ENCODE peak calls at places on chromosomes 2 and 18, in four cellular contexts. F is H1, J is K562, O is HepG2. E is an unnamed sample.

GRCh38 chr2:168970860-168971650 is 60.1 kb downstream of the ABCB11 start:
- DNase-seq in F (no peak), J (no peak), O (no peak), E (no peak)

GRCh38 chr2:146806295-146807005 is 1038.4 kb upstream of the ACVR2A start:
- DNase-seq in F (no peak), J (no peak), O (no peak), E (no peak)

GRCh38 chr2:64391459-64391858 is 62.5 kb upstream of the LGALSL start:
- DNase-seq in F (no peak), J (peak; percentile 53), O (no peak), E (no peak)

GRCh38 chr18:28606686-28607085 is 429.8 kb upstream of the CDH2 start:
- DNase-seq in F (no peak), J (no peak), O (no peak), E (no peak)

GRCh38 chr2:99682280-99683060 is 192.7 kb upstream of the REV1 start:
- DNase-seq in F (no peak), J (no peak), O (no peak), E (no peak)

GRCh38 chr2:230582851-230583283 is 129.8 kb upstream of the CAB39 start:
- DNase-seq in F (no peak), J (no peak), O (no peak), E (no peak)

GRCh38 chr2:239990966-239991365 is 34.2 kb downstream of the NDUFA10 start:
- DNase-seq in F (no peak), J (no peak), O (no peak), E (no peak)

GRCh38 chr2:128442891-128443302 is 124.2 kb upstream of the HS6ST1 start:
- DNase-seq in F (no peak), J (peak; percentile 19), O (no peak), E (no peak)

GRCh38 chr2:84969511-84970265 is 1.3 kb upstream of the KCMF1 start:
- DNase-seq in F (no peak), J (no peak), O (no peak), E (no peak)

GRCh38 chr2:121884515-121884915 is 129.1 kb downstream of the TSN start:
- DNase-seq in F (no peak), J (no peak), O (no peak), E (no peak)

GRCh38 chr2:197137234-197137633 is 173.3 kb downstream of the ANKRD44 start:
- DNase-seq in F (no peak), J (no peak), O (no peak), E (no peak)

GRCh38 chr2:153939124-153939796 is 67.5 kb downstream of the GALNT13 start:
- DNase-seq in F (no peak), J (no peak), O (no peak), E (no peak)

GRCh38 chr2:128599700-128600099 is 281.0 kb upstream of the HS6ST1 start:
- DNase-seq in F (no peak), J (no peak), O (no peak), E (no peak)

GRCh38 chr2:136257893-136258292 is 139.9 kb upstream of the CXCR4 start:
- DNase-seq in F (no peak), J (no peak), O (no peak), E (no peak)

GRCh38 chr2:84899181-84899580 is 6.3 kb upstream of the TMSB10 start:
- DNase-seq in F (no peak), J (no peak), O (no peak), E (no peak)

GRCh38 chr2:240714747-240715725 is 23.4 kb downstream of the AQP12A start:
- DNase-seq in F (no peak), J (no peak), O (no peak), E (no peak)

GRCh38 chr2:179106342-179107178 is 56.6 kb upstream of the CCDC141 start:
- DNase-seq in F (no peak), J (peak; percentile 44), O (peak; percentile 83), E (peak; percentile 5)

GRCh38 chr2:44955593-44956449 is 14.3 kb downstream of the SIX3 start:
- DNase-seq in F (no peak), J (peak; percentile 75), O (peak; percentile 50), E (peak; percentile 79)

GRCh38 chr18:35432565-35433001 is 55.4 kb upstream of the ZNF396 start:
- DNase-seq in F (no peak), J (no peak), O (no peak), E (no peak)

GRCh38 chr2:209236369-209236768 is 187.5 kb upstream of the MAP2 start:
- DNase-seq in F (no peak), J (no peak), O (no peak), E (no peak)

GRCh38 chr18:70025580-70025979 is 77.9 kb upstream of the CD226 start:
- DNase-seq in F (no peak), J (peak; percentile 82), O (no peak), E (no peak)

GRCh38 chr2:25276569-25277465 is 64.9 kb downstream of the DNMT3A start:
- DNase-seq in F (no peak), J (peak; percentile 30), O (no peak), E (peak; percentile 26)

DNA sequence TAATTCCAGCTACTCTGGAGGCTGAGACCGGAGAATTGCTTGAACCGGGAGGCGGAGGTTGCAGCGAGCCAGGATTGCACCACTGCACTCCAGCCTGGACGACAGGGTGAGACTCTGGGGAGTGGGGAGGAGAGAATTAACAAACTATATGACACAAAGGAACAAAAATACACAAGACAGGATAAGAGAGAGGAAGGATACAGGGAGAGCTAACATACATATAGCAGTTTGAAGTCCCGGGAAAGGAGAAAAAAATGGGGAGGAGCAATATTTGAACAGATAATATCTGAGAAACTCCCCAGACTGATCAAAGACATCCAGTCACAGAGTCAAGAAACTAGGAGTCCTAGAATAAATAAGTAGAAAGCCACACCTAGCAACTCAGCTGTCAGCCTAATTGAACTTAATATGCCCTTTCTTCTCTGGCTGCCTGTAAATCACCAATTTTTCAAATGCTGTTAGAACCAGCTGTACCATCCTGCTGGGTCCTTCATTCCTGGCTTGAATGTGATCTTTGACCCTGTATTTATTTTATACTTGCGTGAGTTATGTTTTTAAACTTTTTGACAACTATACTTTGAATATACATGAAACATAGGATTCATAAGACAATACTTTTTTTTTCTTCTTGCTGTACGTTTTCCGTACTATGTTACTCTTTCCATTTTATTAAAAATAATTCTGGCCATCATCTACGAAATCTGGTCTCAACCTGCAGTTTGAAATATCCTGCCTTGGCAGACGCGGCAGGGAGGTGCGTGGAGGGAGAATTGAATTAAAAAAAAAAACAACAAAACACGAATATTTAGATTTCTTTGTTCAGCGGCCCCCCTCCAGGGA is 876 bp upstream of the CYP27A1 start:
- DNase-seq in F (no peak), J (no peak), O (peak; percentile 92), E (no peak)
- TF ChIP-seq RNF2 in F (no peak), J (no peak), O (no peak), E (no peak)

GRCh38 chr2:60603533-60604190 is 50.2 kb upstream of the BCL11A start:
- DNase-seq in F (no peak), J (no peak), O (no peak), E (no peak)
- TF ChIP-seq RNF2 in F (no peak), J (no peak), O (no peak), E (no peak)

GRCh38 chr18:63109789-63110188 is 209.8 kb downstream of the BCL2 start:
- DNase-seq in F (no peak), J (no peak), O (no peak), E (no peak)
- TF ChIP-seq RNF2 in F (no peak), J (no peak), O (no peak), E (no peak)

GRCh38 chr2:162061021-162061420 is 13.0 kb downstream of the DPP4 start:
- DNase-seq in F (no peak), J (no peak), O (no peak), E (no peak)

GRCh38 chr2:162058973-162059668 is 14.9 kb downstream of the DPP4 start:
- DNase-seq in F (no peak), J (no peak), O (no peak), E (no peak)

GRCh38 chr2:162060522-162060921 is 13.5 kb downstream of the DPP4 start:
- DNase-seq in F (no peak), J (no peak), O (no peak), E (no peak)

GRCh38 chr2:162056796-162057399 is 17.1 kb downstream of the DPP4 start:
- DNase-seq in F (no peak), J (no peak), O (no peak), E (no peak)

GRCh38 chr2:162057426-162057825 is 16.6 kb downstream of the DPP4 start:
- DNase-seq in F (no peak), J (no peak), O (no peak), E (no peak)
- TF ChIP-seq RNF2 in F (no peak), J (no peak), O (no peak), E (no peak)

DNA sequence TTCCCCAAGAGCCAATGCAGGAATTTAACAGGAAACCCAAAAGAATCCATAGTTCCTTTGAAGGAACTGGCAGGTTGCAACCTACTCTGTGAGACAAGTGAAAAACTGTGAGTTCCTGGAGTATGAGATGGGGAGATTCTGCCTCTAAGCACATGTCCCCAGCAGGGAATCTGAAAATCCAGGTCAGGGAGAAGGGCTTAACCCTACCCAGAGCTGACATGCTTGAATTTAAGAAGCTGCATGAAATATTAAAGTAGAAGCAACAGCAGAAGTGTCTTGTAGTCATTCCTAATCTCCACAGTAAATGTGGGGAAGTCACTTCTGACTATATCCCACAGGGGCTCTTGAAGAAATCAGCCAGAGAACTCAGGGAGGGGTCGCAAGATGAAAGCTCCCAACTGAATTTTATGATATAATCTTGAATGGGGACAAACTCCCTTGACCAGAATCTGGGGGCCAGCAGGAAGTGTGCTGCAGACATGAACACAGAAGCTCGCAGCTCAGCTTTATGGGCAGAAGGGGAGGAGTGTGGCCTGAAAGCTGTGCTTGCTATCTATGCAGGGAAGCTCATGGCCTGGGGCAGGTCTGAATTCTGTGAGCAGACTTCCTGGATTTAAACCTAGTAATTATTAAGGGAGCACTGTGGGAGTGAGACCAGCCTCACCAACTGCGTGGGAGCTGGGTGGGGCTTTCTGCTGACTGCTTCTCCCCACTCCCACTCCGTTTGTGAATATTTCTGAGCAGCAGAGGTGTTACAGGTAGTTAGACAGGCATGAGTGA is 184.1 kb upstream of the KYNU start:
- DNase-seq in F (no peak), J (peak; percentile 42), O (no peak), E (no peak)
- TF ChIP-seq RNF2 in F (no peak), J (no peak), O (no peak), E (no peak)

GRCh38 chr18:27062802-27063201 is 122.3 kb downstream of the CHST9 start:
- DNase-seq in F (no peak), J (no peak), O (no peak), E (no peak)

GRCh38 chr18:27061488-27062095 is 123.5 kb downstream of the CHST9 start:
- DNase-seq in F (no peak), J (no peak), O (peak; percentile 93), E (no peak)

GRCh38 chr18:27064673-27065072 is 120.4 kb downstream of the CHST9 start:
- DNase-seq in F (no peak), J (no peak), O (no peak), E (no peak)
- TF ChIP-seq RNF2 in F (no peak), J (no peak), O (no peak), E (no peak)